ENCODE peak calls at places on chromosomes 4 and X, in four cellular contexts. J is suprapubic skin, W is upper lobe of left lung, B is stomach. D is an unnamed sample.

GRCh38 chr4:2462218-2462991 is 6.5 kb upstream of the RNF4 start:
- DNase-seq in J (no peak), W (peak), B (peak), D (peak)

GRCh38 chr4:74628808-74629616 is 165.3 kb downstream of the BTC start:
- DNase-seq in J (no peak), W (no peak), B (no peak), D (no peak)

GRCh38 chr4:132299866-132300265 is 849.2 kb upstream of the PCDH10 start:
- DNase-seq in J (no peak), W (no peak), B (no peak), D (no peak)

GRCh38 chrX:68433155-68433980 is at the start of gene OPHN1:
- DNase-seq in J (peak), W (peak), B (peak), D (peak)

GRCh38 chrX:17689971-17690409 is 47.3 kb upstream of the SCML1 start:
- DNase-seq in J (no peak), W (peak), B (peak), D (no peak)

GRCh38 chr4:169251291-169252235 is 19.2 kb downstream of the SH3RF1 start:
- DNase-seq in J (no peak), W (no peak), B (no peak), D (no peak)

GRCh38 chrX:30957753-30958152 is 68.7 kb upstream of the TAB3 start:
- DNase-seq in J (no peak), W (no peak), B (no peak), D (no peak)

GRCh38 chrX:20116575-20117240 is at the start of gene MAP7D2:
- DNase-seq in J (no peak), W (no peak), B (no peak), D (no peak)

GRCh38 chr4:185800266-185800945 is 11.6 kb downstream of the SORBS2 start:
- DNase-seq in J (no peak), W (no peak), B (no peak), D (no peak)

GRCh38 chrX:154397888-154398667 is at the start of gene RPL10:
- DNase-seq in J (peak), W (peak), B (peak), D (peak)
- TF ChIP-seq POLR2A in J (peak), W (peak), B (no peak), D (peak)

DNA sequence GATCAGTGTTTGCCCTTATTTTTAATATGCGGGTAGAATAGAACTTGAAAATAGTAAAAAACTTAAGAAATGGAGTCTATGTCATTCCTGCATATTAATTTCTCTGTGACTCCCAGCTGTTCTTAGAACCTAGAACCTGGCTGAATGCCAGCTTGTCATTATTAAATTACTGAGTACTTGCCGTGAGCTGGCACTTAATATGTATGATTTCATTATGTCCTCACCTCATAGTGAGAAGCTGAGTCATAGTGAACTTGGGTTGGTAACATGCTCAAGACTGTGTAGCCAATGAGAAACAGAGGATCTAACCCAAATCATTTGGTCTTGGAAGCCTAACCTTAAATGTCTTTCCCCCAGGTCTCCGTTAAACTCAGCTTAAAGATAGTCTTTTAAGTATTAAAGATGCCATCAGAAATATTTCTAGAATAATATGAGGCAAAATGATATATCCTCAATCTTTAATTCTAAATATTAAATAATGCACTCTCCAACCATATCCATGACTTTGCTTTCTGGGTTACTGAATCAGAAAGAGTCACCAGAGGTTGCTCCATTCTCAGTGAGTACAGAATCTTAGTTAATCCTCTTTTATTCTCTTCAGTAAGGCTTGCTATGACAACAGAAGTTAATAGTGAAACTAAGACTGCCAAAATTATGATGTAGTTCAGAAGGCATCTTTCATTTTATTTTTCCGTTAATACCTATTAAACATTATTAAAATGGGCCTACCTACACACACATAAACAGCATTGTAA is 58.6 kb upstream of the TLL1 start:
- DNase-seq in J (no peak), W (no peak), B (no peak), D (no peak)
- TF ChIP-seq POLR2AphosphoS5 in J (no peak), W (no peak), B (no peak), D (no peak)

GRCh38 chrX:47513697-47514085 is 30.7 kb upstream of the ZNF41 start:
- DNase-seq in J (no peak), W (no peak), B (no peak), D (no peak)
- H3K4me3 ChIP-seq in J (peak), W (no peak), B (peak), D (no peak)

DNA sequence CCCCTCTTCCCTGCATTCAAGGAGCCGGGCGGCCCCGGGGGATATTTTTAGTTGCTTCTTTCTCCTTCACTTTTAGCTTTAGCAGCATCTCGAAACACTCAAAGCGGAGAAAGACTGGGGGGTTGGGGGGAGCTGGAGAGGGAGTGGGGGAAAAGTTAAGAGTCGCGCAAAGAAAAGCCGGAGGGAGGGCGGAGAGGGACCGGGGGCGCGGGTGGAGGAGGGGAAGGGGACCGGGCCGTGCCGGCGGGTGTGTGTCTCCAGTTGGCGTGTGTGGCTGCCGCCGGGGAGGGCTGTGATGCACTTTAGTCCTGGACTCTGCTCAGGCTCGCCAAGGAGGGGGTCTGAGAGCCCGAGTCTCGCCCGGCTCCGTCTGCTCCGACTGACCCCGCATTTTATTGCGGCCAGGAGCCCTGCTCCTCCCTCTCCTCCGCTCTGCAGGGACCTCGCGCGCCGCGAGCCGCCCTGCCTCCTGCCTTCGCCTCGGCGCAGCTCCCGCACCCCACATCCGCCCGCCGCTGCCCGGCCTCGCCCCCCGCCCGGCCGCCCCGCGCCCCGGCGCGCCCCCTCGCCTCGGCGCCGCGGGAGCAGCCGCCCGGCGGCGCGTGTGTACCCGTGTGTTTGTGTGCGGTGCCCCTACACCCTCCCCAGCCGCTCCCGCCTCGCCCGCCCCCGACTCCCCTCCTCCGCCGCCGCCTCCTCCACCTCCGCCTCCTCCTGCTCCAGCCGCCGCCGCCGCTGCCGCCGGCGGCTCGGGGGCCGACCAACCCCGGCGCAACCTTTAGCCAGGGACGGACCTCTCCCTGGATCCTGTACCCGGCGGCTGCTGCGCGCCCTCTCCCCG is 1.4 kb downstream of the ZNF827 start:
- DNase-seq in J (peak), W (peak), B (peak), D (peak)
- TF ChIP-seq POLR2A in J (no peak), W (peak), B (no peak), D (no peak)

DNA sequence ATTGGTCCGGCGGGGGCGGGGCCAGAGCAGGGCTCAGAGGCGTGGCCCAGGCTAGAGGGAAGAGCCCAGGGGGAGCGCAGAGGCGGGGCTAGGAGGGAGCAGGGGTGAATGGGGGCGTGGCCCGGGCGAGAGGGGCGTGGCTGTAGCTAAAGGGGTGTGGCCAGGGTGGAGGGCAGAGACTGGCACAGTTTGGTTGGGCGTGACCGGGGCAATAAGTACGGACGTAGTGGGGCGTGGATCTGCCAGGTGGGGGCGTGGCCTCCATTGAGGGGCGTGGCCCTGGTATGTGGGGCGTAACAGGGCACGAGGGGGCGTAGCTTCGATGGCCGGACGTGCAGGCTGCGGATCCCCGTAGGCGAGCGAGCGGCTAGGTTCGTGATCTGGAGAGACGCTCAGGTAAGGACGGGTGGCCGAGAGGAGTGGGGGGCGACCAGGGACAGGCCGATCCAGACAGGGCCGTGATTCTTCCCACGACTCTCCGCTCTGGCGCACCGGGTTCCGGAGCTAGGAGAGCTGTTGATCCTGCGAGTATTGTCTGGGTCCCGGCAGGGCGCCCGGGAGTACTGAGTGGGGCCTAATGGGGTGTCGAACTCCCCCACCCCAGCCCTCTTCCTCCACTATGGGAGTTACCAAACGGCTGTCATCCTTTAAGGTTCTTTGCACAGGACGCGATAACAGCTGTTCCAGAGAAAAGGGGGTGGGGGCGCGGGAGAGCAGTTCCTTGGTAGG is at the start of gene CA5B:
- DNase-seq in J (peak), W (peak), B (peak), D (peak)
- TF ChIP-seq POLR2AphosphoS5 in J (no peak), W (peak), B (no peak), D (peak)

GRCh38 chr4:38319456-38320348 is 344.3 kb upstream of the KLF3 start:
- DNase-seq in J (peak), W (peak), B (peak), D (peak)

GRCh38 chr4:38320349-38320707 is 343.7 kb upstream of the KLF3 start:
- DNase-seq in J (no peak), W (no peak), B (no peak), D (no peak)

GRCh38 chr4:38317238-38317637 is 346.8 kb upstream of the KLF3 start:
- DNase-seq in J (no peak), W (no peak), B (no peak), D (no peak)

GRCh38 chr4:38320833-38321232 is 343.2 kb upstream of the KLF3 start:
- DNase-seq in J (no peak), W (no peak), B (no peak), D (no peak)

GRCh38 chr4:38318737-38319455 is 345.1 kb upstream of the KLF3 start:
- DNase-seq in J (peak), W (peak), B (peak), D (peak)
- H3K4me3 ChIP-seq in J (peak), W (no peak), B (peak), D (peak)

GRCh38 chr4:152041304-152041703 is 280.5 kb upstream of the GATB start:
- DNase-seq in J (no peak), W (no peak), B (no peak), D (no peak)
- TF ChIP-seq POLR2A in J (no peak), W (no peak), B (no peak), D (no peak)

DNA sequence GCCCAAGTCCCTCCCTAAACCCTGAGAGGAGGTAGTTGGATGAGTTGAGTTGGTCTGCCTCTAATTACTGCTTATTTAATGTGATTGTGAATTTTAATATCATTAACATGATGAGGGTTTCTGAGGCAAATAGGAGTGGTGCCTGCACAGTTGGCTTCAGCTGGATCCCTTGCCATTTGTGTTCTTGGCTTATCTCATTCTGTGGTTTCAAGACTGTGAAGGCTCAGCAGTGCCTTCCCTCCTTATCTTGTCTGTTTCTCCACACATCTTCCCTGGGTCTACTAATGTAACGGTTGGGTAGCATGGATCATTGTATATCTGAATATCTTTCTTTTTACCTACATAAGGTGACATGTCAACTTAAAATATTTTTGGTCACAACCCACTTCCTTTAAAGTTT is 1.6 kb upstream of the SLC10A4 start:
- DNase-seq in J (no peak), W (no peak), B (no peak), D (no peak)
- TF ChIP-seq POLR2AphosphoS5 in J (no peak), W (no peak), B (no peak), D (no peak)

GRCh38 chrX:134373736-134374135 is 86.2 kb upstream of the HPRT1 start:
- DNase-seq in J (no peak), W (no peak), B (no peak), D (no peak)

GRCh38 chrX:134374910-134375309 is 85.1 kb upstream of the HPRT1 start:
- DNase-seq in J (no peak), W (no peak), B (no peak), D (no peak)

GRCh38 chrX:134371133-134371532 is 88.8 kb upstream of the HPRT1 start:
- DNase-seq in J (no peak), W (no peak), B (no peak), D (no peak)

GRCh38 chrX:134375691-134376090 is 84.3 kb upstream of the HPRT1 start:
- DNase-seq in J (no peak), W (no peak), B (no peak), D (no peak)

GRCh38 chrX:134374294-134374693 is 85.7 kb upstream of the HPRT1 start:
- DNase-seq in J (no peak), W (no peak), B (no peak), D (no peak)
- H3K4me3 ChIP-seq in J (peak), W (peak), B (peak), D (peak)